ENCODE peak calls at places on chromosomes 6 and 20, in five cellular contexts. Q, J, U, M and K are unnamed samples. For H3K36me3, the result is how much of the 10 kb centered on the place peaks cover.

GRCh38 chr6:149450679-149451360 is 34.0 kb downstream of the ZC3H12D start:
- DNase-seq in J (peak), Q (peak), U (no peak), M (no peak), K (no peak)

GRCh38 chr6:30041221-30041620 is 19.8 kb upstream of the POLR1H start:
- DNase-seq in Q (no peak), M (no peak), J (no peak), U (no peak), K (no peak)

GRCh38 chr6:90569223-90569622 is 17.6 kb downstream of the MAP3K7 start:
- DNase-seq in Q (no peak), U (no peak), M (no peak), J (no peak), K (no peak)

GRCh38 chr6:79878142-79878748 is 69.1 kb downstream of the ELOVL4 start:
- DNase-seq in Q (no peak), U (no peak), M (no peak), J (no peak), K (no peak)

GRCh38 chr6:105458061-105458460 is 55.2 kb upstream of the PREP start:
- DNase-seq in U (no peak), J (no peak), M (no peak), Q (no peak), K (no peak)

GRCh38 chr6:106097368-106098231 is 11.5 kb downstream of the PRDM1 start:
- DNase-seq in U (no peak), J (no peak), M (peak), Q (no peak), K (no peak)

GRCh38 chr6:42783177-42783875 is 1.5 kb downstream of the BICRAL start:
- DNase-seq in M (peak), U (no peak), J (peak), Q (peak), K (no peak)

GRCh38 chr20:46951840-46952497 is 57.3 kb downstream of the EYA2 start:
- DNase-seq in Q (peak), M (no peak), U (no peak), J (no peak), K (no peak)

GRCh38 chr20:4713401-4713800 is 8.3 kb upstream of the PRND start:
- DNase-seq in M (no peak), Q (no peak), J (no peak), U (no peak), K (peak)

GRCh38 chr6:111669326-111669725 is 63.6 kb upstream of the TRAF3IP2 start:
- DNase-seq in Q (no peak), M (no peak), J (no peak), U (no peak), K (no peak)
- H3K36me3 ChIP-seq in Q (under half), M (under half), J (under half), U (under half), K (under half)

DNA sequence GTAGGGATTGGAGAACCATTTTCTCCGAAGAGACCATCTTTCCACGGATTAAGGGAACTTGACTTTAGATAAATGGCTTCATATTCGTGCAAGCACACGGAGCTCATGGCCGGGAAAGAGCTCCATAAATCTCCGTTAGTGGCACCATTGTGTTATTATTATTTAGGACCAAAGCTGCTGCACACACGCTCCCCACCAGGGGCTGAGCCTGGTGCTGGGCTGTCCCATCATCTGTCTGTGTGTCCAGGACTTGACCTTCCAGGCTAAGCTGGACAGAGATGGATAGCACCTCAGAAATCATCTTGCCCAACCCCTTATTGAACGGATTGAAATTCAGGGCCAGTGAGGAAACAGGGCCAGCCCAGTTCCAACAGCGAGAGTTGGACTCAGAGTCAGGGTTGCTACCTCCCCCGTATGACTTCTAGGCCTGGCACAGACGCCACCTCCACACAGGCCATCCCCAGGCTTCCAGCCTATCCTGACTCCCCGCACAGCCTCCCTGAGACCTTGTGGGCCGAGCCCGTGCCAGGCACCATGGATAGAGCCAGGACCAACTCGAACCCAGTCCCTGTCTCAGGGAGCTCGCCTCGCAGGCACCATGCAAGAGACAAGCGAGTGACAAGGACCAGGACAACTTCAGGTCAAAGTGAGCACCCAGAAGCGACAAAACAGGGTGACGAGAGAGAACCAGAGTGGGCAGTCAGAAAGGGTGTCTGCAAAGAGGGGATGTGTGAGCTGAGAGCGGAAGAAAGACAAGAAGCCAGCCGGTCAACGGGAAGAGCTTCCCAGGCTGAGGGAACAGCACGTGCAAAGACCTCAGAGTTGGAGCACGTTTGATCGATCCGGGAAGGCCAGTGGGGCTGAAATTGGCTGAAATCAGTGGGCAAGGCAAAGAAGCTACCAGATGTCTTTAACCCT is 45.4 kb downstream of the KIAA1755 start:
- DNase-seq in M (no peak), J (peak), Q (peak), U (no peak), K (no peak)
- TF ChIP-seq CTCF in M (peak), J (no peak), Q (no peak), U (no peak), K (no peak)

GRCh38 chr6:40997256-40997957 is 41.6 kb downstream of the UNC5CL start:
- DNase-seq in Q (no peak), U (no peak), J (no peak), M (peak), K (no peak)
- TF ChIP-seq POLR2AphosphoS5 in Q (no peak), U (peak), J (no peak), M (no peak), K (no peak)

GRCh38 chr20:56388882-56389281 is 3.1 kb downstream of the AURKA start:
- DNase-seq in U (no peak), M (no peak), Q (no peak), J (no peak), K (no peak)
- H3K36me3 ChIP-seq in U (under half), M (half or more), Q (under half), J (under half), K (under half)

GRCh38 chr6:81752969-81753708 is 658 bp upstream of the TENT5A start:
- DNase-seq in M (peak), Q (peak), J (peak), U (no peak), K (peak)
- TF ChIP-seq CTCF in M (no peak), Q (no peak), J (no peak), U (no peak), K (no peak)

GRCh38 chr20:55095745-55096450 is 620.5 kb downstream of the DOK5 start:
- DNase-seq in U (no peak), Q (no peak), M (no peak), J (no peak), K (no peak)
- TF ChIP-seq POLR2AphosphoS5 in U (no peak), Q (no peak), M (no peak), J (no peak), K (no peak)

GRCh38 chr6:158028421-158028820 is 46.8 kb downstream of the SYNJ2 start:
- DNase-seq in J (peak), U (no peak), Q (no peak), M (no peak), K (no peak)
- H3K36me3 ChIP-seq in J (under half), U (under half), Q (under half), M (under half), K (under half)

GRCh38 chr6:100257661-100258395 is 206.9 kb downstream of the SIM1 start:
- DNase-seq in M (peak), J (no peak), U (peak), Q (no peak), K (no peak)
- TF ChIP-seq CTCF in M (peak), J (no peak), U (peak), Q (no peak), K (no peak)

GRCh38 chr20:23147647-23147963 is 61.5 kb upstream of the CD93 start:
- DNase-seq in M (no peak), U (no peak), Q (no peak), J (no peak), K (no peak)
- TF ChIP-seq POLR2AphosphoS5 in M (no peak), U (no peak), Q (no peak), J (no peak), K (no peak)